ENCODE peak calls at places on chromosomes 3 and 15, in ten cellular contexts. S is M059J; H is GM10248; A is iPS DF 6.9; M is GM23338; P is amygdala; D is nephron progenitor cell; B is pons; I is stimulated activated CD8-positive, alpha-beta memory T cell treated with anti-CD3 and anti-CD28 coated beads, Interleukin-7, amount 100 ng/mL, for 1 hour; W is activated T-helper 1 cell treated with anti-CD3 and anti-CD28 coated beads, Interleukin-12 subunit alpha, Interleukin-12 subunit beta, Interleukin-2, Interleukin-4 antibody, amounts not matched to agents 30 ng/mL and 10 ng/mL and 1 ng/mL, durations not matched to agents 14 hours and 24 hours and 36 hours. E is an unnamed sample.

GRCh38 chr3:36707623-36708409 is 56.5 kb downstream of the DCLK3 start:
- DNase-seq in S (peak; percentile 89), H (no peak), A (no peak), M (peak; percentile 40), P (no peak), D (no peak), B (no peak), I (no peak), W (no peak), E (no peak)

GRCh38 chr3:9600597-9600996 is 47.0 kb upstream of the LHFPL4 start:
- DNase-seq in S (peak; percentile 2), H (no peak), A (no peak), M (peak; percentile 87), P (no peak), D (peak; percentile 30), B (no peak), I (no peak), W (no peak), E (no peak)

GRCh38 chr3:168087539-168087938 is 8.2 kb downstream of the GOLIM4 start:
- DNase-seq in S (no peak), H (no peak), A (no peak), M (no peak), P (no peak), D (no peak), B (no peak), I (no peak), W (no peak), E (no peak)

GRCh38 chr3:64143399-64144130 is 81.7 kb downstream of the PRICKLE2 start:
- DNase-seq in S (peak; percentile 84), H (no peak), A (no peak), M (no peak), P (no peak), D (no peak), B (no peak), I (no peak), W (no peak), E (no peak)

GRCh38 chr3:179688847-179689246 is 36.0 kb downstream of the USP13 start:
- DNase-seq in S (peak; percentile 67), H (no peak), A (no peak), M (no peak), P (no peak), D (no peak), B (no peak), I (no peak), W (no peak), E (no peak)

GRCh38 chr15:88002721-88003120 is 253.8 kb downstream of the NTRK3 start:
- DNase-seq in S (no peak), H (no peak), A (no peak), M (no peak), P (no peak), D (no peak), B (no peak), I (no peak), W (no peak), E (no peak)

GRCh38 chr3:195209083-195209835 is 61.7 kb downstream of the XXYLT1 start:
- DNase-seq in S (no peak), H (no peak), A (no peak), M (no peak), P (no peak), D (no peak), B (no peak), I (no peak), W (no peak), E (no peak)

GRCh38 chr3:117814975-117815374 is 1105.4 kb downstream of the TUSC7 start:
- DNase-seq in S (no peak), H (no peak), A (no peak), M (no peak), P (no peak), D (no peak), B (no peak), I (no peak), W (no peak), E (no peak)

GRCh38 chr3:183038221-183038620 is 57.9 kb upstream of the DCUN1D1 start:
- DNase-seq in S (no peak), H (no peak), A (no peak), M (no peak), P (no peak), D (no peak), B (no peak), I (no peak), W (no peak), E (no peak)

GRCh38 chr15:63347074-63347859 is 34.4 kb downstream of the CA12 start:
- DNase-seq in S (peak; percentile 82), H (no peak), A (no peak), M (no peak), P (no peak), D (no peak), B (no peak), I (no peak), W (no peak), E (no peak)

GRCh38 chr3:197687570-197687969 is 49.1 kb downstream of the RUBCN start:
- DNase-seq in S (no peak), H (no peak), A (no peak), M (no peak), P (no peak), D (no peak), B (no peak), I (no peak), W (no peak), E (no peak)

GRCh38 chr3:171044828-171045793 is 18.6 kb upstream of the SLC2A2 start:
- DNase-seq in S (peak; percentile 52), H (no peak), A (no peak), M (no peak), P (no peak), D (no peak), B (no peak), I (no peak), W (no peak), E (no peak)

GRCh38 chr3:71247221-71247947 is 336.1 kb downstream of the FOXP1 start:
- DNase-seq in S (peak; percentile 15), H (no peak), A (peak; percentile 35), M (peak; percentile 70), P (no peak), D (peak; percentile 23), B (peak; percentile 49), I (no peak), W (no peak), E (no peak)

GRCh38 chr3:46960081-46960701 is 16.4 kb downstream of the CCDC12 start:
- DNase-seq in S (peak; percentile 22), H (no peak), A (no peak), M (peak; percentile 39), P (no peak), D (no peak), B (no peak), I (no peak), W (no peak), E (peak; percentile 56)

GRCh38 chr3:108153451-108153981 is 62.7 kb upstream of the CD47 start:
- DNase-seq in S (peak; percentile 82), H (peak; percentile 46), A (peak; percentile 55), M (peak; percentile 88), P (no peak), D (no peak), B (peak; percentile 23), I (peak; percentile 15), W (peak; percentile 35), E (no peak)

GRCh38 chr3:72891053-72891855 is 3.4 kb downstream of the GXYLT2 start:
- DNase-seq in S (peak; percentile 87), H (no peak), A (no peak), M (no peak), P (no peak), D (peak; percentile 15), B (peak; percentile 57), I (no peak), W (no peak), E (no peak)

GRCh38 chr3:99881121-99881524 is 63.5 kb downstream of the CMSS1 start:
- DNase-seq in S (no peak), H (no peak), A (no peak), M (no peak), P (no peak), D (no peak), B (no peak), I (no peak), W (no peak), E (no peak)

GRCh38 chr15:62469478-62469873 is 304.4 kb upstream of the C2CD4B start:
- DNase-seq in S (no peak), H (no peak), A (no peak), M (no peak), P (peak; percentile 26), D (no peak), B (peak; percentile 49), I (no peak), W (no peak), E (peak; percentile 73)

GRCh38 chr3:22835041-22835440 is 368.1 kb upstream of the UBE2E2 start:
- DNase-seq in S (no peak), H (no peak), A (no peak), M (no peak), P (no peak), D (no peak), B (peak; percentile 48), I (no peak), W (no peak), E (no peak)

GRCh38 chr3:107643038-107643883 is 120.5 kb downstream of the BBX start:
- DNase-seq in S (peak; percentile 19), H (no peak), A (no peak), M (peak; percentile 73), P (no peak), D (no peak), B (no peak), I (no peak), W (no peak), E (no peak)

GRCh38 chr3:54353547-54354339 is 231.4 kb downstream of the CACNA2D3 start:
- DNase-seq in S (peak; percentile 29), H (no peak), A (no peak), M (no peak), P (no peak), D (no peak), B (no peak), I (no peak), W (no peak), E (no peak)

GRCh38 chr3:160225181-160226025 is at the start of gene C3orf80:
- DNase-seq in S (peak; percentile 57), H (peak; percentile 66), A (no peak), M (peak; percentile 91), P (no peak), D (peak; percentile 79), B (no peak), I (no peak), W (peak; percentile 37), E (peak; percentile 35)

GRCh38 chr3:188378786-188379185 is 224.8 kb downstream of the LPP start:
- DNase-seq in S (no peak), H (no peak), A (no peak), M (no peak), P (no peak), D (no peak), B (no peak), I (no peak), W (no peak), E (no peak)

GRCh38 chr3:50616003-50616769 is 765 bp upstream of the MAPKAPK3 start:
- DNase-seq in S (peak; percentile 74), H (peak; percentile 84), A (no peak), M (peak; percentile 95), P (peak; percentile 57), D (peak; percentile 86), B (peak; percentile 84), I (peak; percentile 74), W (peak; percentile 76), E (peak; percentile 91)

E was measured in tibial artery.